ENCODE peak calls at places on chromosomes 2 and 18, in seven cellular contexts. N is cardiac muscle cell, B is tibial artery, C is fibroblast of lung, Z is cardiac fibroblast, Y is coronary artery, T is A549. K is an unnamed sample.

GRCh38 chr2:156320491-156320896 is 12.0 kb downstream of the NR4A2 start:
- DNase-seq in N (peak), B (peak), C (peak), Z (peak), Y (peak), T (peak), K (peak)

GRCh38 chr2:72182547-72183460 is 35.1 kb upstream of the CYP26B1 start:
- DNase-seq in N (no peak), B (no peak), C (no peak), Z (no peak), Y (no peak), T (no peak), K (no peak)

GRCh38 chr2:211564441-211564840 is 974.2 kb downstream of the ERBB4 start:
- DNase-seq in N (no peak), B (no peak), C (no peak), Z (no peak), Y (no peak), T (no peak), K (no peak)

GRCh38 chr2:162085090-162085891 is 11.3 kb upstream of the DPP4 start:
- DNase-seq in N (peak), B (no peak), C (peak), Z (peak), Y (no peak), T (no peak), K (peak)

GRCh38 chr2:37306024-37306423 is 18.6 kb downstream of the PRKD3 start:
- DNase-seq in N (no peak), B (no peak), C (no peak), Z (no peak), Y (no peak), T (no peak), K (no peak)

GRCh38 chr2:154758871-154759270 is 60.4 kb downstream of the KCNJ3 start:
- DNase-seq in N (no peak), B (no peak), C (no peak), Z (no peak), Y (no peak), T (no peak), K (no peak)

GRCh38 chr2:48673581-48673980 is 55.9 kb downstream of the GTF2A1L start:
- DNase-seq in N (no peak), B (no peak), C (no peak), Z (no peak), Y (no peak), T (no peak), K (no peak)

GRCh38 chr2:45759310-45759851 is 107.9 kb downstream of the PRKCE start:
- DNase-seq in N (peak), B (no peak), C (peak), Z (peak), Y (no peak), T (no peak), K (peak)

GRCh38 chr2:37877457-37878315 is 47.4 kb upstream of the RMDN2 start:
- DNase-seq in N (peak), B (no peak), C (peak), Z (peak), Y (no peak), T (peak), K (peak)

GRCh38 chr2:223414646-223415045 is 187.5 kb downstream of the SCG2 start:
- DNase-seq in N (peak), B (peak), C (peak), Z (peak), Y (peak), T (no peak), K (peak)

GRCh38 chr2:204453730-204454167 is 91.5 kb upstream of the PARD3B start:
- DNase-seq in N (peak), B (peak), C (peak), Z (peak), Y (no peak), T (peak), K (peak)

GRCh38 chr18:518081-518480 is 17.6 kb upstream of the COLEC12 start:
- DNase-seq in N (peak), B (no peak), C (no peak), Z (peak), Y (no peak), T (no peak), K (peak)

GRCh38 chr2:215664847-215665525 is 229.1 kb upstream of the FN1 start:
- DNase-seq in N (peak), B (peak), C (peak), Z (peak), Y (no peak), T (peak), K (peak)

GRCh38 chr2:43714164-43714563 is 37.9 kb upstream of the C1GALT1C1L start:
- DNase-seq in N (peak), B (no peak), C (peak), Z (peak), Y (no peak), T (no peak), K (peak)

GRCh38 chr18:30409120-30409519 is 633.4 kb downstream of the DSC3 start:
- DNase-seq in N (no peak), B (no peak), C (no peak), Z (no peak), Y (no peak), T (no peak), K (no peak)

GRCh38 chr2:237304763-237305514 is 109.0 kb downstream of the COL6A3 start:
- DNase-seq in N (peak), B (no peak), C (peak), Z (peak), Y (no peak), T (no peak), K (peak)

GRCh38 chr2:30217644-30218361 is 13.5 kb upstream of the LBH start:
- DNase-seq in N (no peak), B (no peak), C (no peak), Z (peak), Y (no peak), T (no peak), K (no peak)

GRCh38 chr2:28905533-28905932 is 11.1 kb downstream of the WDR43 start:
- DNase-seq in N (no peak), B (no peak), C (no peak), Z (no peak), Y (no peak), T (no peak), K (no peak)

GRCh38 chr2:237652181-237652580 is 24.8 kb downstream of the LRRFIP1 start:
- DNase-seq in N (no peak), B (no peak), C (no peak), Z (no peak), Y (no peak), T (no peak), K (no peak)

GRCh38 chr2:100819365-100820345 is at the start of gene NPAS2:
- DNase-seq in N (peak), B (no peak), C (peak), Z (peak), Y (no peak), T (peak), K (peak)

GRCh38 chr18:22300665-22301636 is 116.8 kb downstream of the CTAGE1 start:
- DNase-seq in N (peak), B (no peak), C (no peak), Z (no peak), Y (no peak), T (no peak), K (peak)

GRCh38 chr2:136015688-136016087 is 30.3 kb upstream of the DARS1 start:
- DNase-seq in N (no peak), B (no peak), C (no peak), Z (no peak), Y (no peak), T (no peak), K (no peak)

GRCh38 chr2:169965495-169965894 is 138.2 kb downstream of the UBR3 start:
- DNase-seq in N (peak), B (no peak), C (peak), Z (peak), Y (no peak), T (no peak), K (peak)

GRCh38 chr18:2070636-2071035 is 500.7 kb downstream of the METTL4 start:
- DNase-seq in N (no peak), B (no peak), C (no peak), Z (no peak), Y (no peak), T (no peak), K (no peak)

GRCh38 chr18:702957-703659 is 9.3 kb downstream of the ENOSF1 start:
- DNase-seq in N (peak), B (no peak), C (peak), Z (peak), Y (no peak), T (peak), K (peak)

GRCh38 chr2:53188846-53189245 is 578.8 kb upstream of the CHAC2 start:
- DNase-seq in N (no peak), B (no peak), C (peak), Z (no peak), Y (no peak), T (no peak), K (no peak)

GRCh38 chr2:81675651-81676050 is 1371.1 kb upstream of the LRRTM1 start:
- DNase-seq in N (no peak), B (no peak), C (no peak), Z (no peak), Y (no peak), T (no peak), K (no peak)

GRCh38 chr2:222336931-222337330 is 38.1 kb upstream of the PAX3 start:
- DNase-seq in N (no peak), B (no peak), C (no peak), Z (no peak), Y (no peak), T (no peak), K (no peak)
- TF ChIP-seq CTCF in N (no peak), B (no peak), C (no peak), Z (no peak), Y (no peak), T (no peak), K (no peak)

DNA sequence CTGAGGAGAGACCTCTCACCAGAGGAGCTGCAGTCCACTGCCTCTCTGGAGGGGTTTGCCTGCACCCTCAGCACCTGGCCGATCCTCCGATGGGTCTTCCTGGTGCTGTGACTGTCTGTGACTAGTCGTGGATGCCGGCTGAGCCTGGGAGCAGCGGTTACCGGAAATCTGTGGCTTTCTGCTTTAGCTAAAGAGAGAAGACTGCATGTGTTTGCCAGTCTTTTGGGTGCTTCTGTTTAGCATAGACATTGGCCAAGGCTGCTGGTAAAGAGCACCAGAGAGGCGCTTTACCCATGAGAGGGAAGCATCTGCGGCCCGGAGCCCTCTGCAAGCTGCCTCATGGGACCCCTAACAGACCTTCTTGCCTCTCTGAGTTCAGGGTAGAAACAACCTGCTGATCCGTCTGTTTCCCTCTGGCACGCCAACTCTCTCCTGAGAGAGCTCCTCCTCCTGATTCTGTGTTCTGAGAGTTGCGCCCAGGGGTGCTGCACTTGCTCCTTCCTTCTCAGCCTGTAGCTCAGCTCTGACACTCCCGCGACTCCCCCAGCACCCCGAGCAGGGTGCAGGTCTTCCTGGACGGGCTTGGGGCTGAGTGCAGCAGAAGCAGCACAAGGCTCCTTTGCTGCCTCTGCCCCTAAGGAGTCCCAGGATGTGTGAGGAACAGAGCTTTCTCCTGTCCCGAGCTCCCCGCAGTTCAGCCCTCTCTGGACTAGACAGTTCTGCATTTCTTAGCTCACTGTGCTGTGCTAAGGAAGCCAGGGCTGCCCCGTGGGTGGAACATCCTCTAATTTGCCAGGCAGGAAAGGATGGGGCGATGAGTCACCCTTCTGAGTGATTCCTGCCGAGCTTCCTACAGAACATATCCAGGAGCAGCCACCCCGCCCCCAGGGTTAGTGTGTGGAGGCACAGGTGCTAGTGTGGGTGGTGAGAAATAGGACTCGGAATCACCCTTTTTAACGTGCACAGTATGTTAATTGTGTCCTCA is 203.2 kb downstream of the SH3RF3 start:
- DNase-seq in N (peak), B (peak), C (peak), Z (peak), Y (no peak), T (peak), K (peak)
- H3K4me3 ChIP-seq in N (no peak), B (no peak), C (no peak), Z (no peak), Y (peak), T (no peak), K (peak)

DNA sequence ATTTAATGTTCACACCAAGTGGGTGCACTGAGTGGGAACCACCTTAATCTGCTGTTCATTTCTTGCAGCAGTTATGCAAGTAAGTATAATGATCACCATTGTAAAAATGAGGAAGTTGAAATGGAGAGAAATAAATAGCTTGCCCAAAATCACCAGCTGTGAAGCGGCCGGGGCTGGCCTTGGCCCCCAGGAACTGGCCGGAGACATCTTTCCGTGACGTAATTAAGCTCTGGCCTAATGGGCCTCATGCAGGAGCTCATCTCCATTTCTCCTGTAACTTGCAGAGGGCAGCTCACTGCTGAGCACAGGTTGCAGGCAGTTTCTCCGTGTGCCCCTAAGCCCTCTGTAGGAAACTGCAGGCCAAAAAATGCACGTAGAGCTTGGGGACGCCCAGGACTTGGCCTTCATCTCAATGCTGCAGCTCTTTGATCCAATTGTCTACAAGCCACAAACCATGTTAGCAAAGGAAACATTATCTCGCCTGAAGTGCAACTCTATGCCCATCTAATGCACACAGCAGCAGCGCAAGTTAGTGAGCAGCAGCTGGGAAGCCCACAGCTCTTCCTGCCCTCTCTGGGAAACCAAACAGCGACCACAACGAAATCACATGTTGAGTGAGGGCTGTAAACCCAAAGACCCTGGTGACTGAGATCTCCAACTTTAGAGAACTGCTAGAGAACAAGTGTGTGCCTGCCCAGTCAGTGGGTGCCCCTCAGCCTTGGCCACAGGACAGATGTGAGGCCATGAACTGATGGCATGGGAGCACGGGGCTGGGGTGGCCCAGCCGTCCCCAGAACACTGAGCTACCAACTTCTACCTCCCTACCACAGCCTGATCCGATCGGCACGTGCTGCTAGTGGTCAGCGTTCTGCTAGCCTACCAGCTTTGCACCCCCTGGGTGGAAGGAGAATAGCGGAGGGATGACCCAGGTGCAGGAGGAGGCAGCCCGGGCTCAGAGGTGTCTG is 28.8 kb downstream of the APCDD1 start:
- DNase-seq in N (no peak), B (no peak), C (no peak), Z (no peak), Y (no peak), T (no peak), K (no peak)
- TF ChIP-seq CTCF in N (no peak), B (no peak), C (no peak), Z (no peak), Y (no peak), T (no peak), K (no peak)

GRCh38 chr18:59665057-59666007 is 31.9 kb downstream of the CCBE1 start:
- DNase-seq in N (peak), B (no peak), C (peak), Z (no peak), Y (no peak), T (no peak), K (peak)
- H3K4me3 ChIP-seq in N (no peak), B (no peak), C (no peak), Z (peak), Y (no peak), T (no peak), K (peak)

GRCh38 chr18:76405761-76406356 is 89.2 kb downstream of the ZNF516 start:
- DNase-seq in N (peak), B (peak), C (peak), Z (peak), Y (peak), T (peak), K (peak)
- TF ChIP-seq CTCF in N (peak), B (peak), C (peak), Z (peak), Y (no peak), T (peak), K (peak)

K was measured in fibroblast of pulmonary artery.